ENCODE peak calls at places on chromosomes 6 and 20, in six cellular contexts. H is HFF-Myc; Q is Daoy; G is activated CD4-positive, alpha-beta T cell treated with anti-CD3 and anti-CD28 coated beads, Interleukin-2, amount 50 U/mL, for 1 hour; C is activated B cell treated with CpG ODN at 0.5 μM for 24 hours; S is stimulated activated CD4-positive, alpha-beta T cell treated with anti-CD3 and anti-CD28 coated beads, Interleukin-15, amount 100 ng/mL, for 24 hours. Z is an unnamed sample.

GRCh38 chr6:32075781-32076494 is 33.2 kb downstream of the TNXB start:
- DNase-seq in G (no peak), S (no peak), H (no peak), Q (peak), C (no peak), Z (no peak)

GRCh38 chr6:13866291-13866690 is 51.9 kb upstream of the MCUR1 start:
- DNase-seq in G (no peak), C (no peak), Q (no peak), H (no peak), S (no peak), Z (no peak)

GRCh38 chr6:106511274-106512047 is 117.8 kb downstream of the RTN4IP1 start:
- DNase-seq in C (peak), S (peak), G (peak), H (no peak), Q (peak), Z (peak)

GRCh38 chr20:2602046-2602735 is 50.2 kb upstream of the NOP56 start:
- DNase-seq in C (no peak), G (no peak), Q (no peak), H (no peak), S (no peak), Z (no peak)

GRCh38 chr6:117233146-117233545 is 32.2 kb upstream of the VGLL2 start:
- DNase-seq in S (no peak), C (no peak), Q (no peak), G (no peak), H (no peak), Z (no peak)

GRCh38 chr6:46972521-46972920 is 50.8 kb upstream of the ADGRF5 start:
- DNase-seq in S (no peak), G (no peak), H (no peak), Q (no peak), C (no peak), Z (no peak)

GRCh38 chr6:22025468-22026159 is 271.2 kb downstream of the PRL start:
- DNase-seq in G (no peak), S (no peak), Q (peak), C (no peak), H (peak), Z (peak)

GRCh38 chr20:59721386-59721785 is 117.0 kb downstream of the PHACTR3 start:
- DNase-seq in C (no peak), Q (no peak), G (no peak), S (no peak), H (no peak), Z (no peak)

GRCh38 chr20:31606928-31607639 is 2.0 kb downstream of the ID1 start:
- DNase-seq in H (no peak), S (no peak), C (no peak), Q (peak), G (no peak), Z (peak)

GRCh38 chr6:108699290-108700041 is 138.7 kb downstream of the FOXO3 start:
- DNase-seq in H (no peak), G (no peak), S (no peak), Q (no peak), C (no peak), Z (peak)

GRCh38 chr6:112037783-112038216 is 16.1 kb upstream of the CCN6 start:
- DNase-seq in H (no peak), S (peak), Q (peak), G (no peak), C (no peak), Z (peak)

GRCh38 chr6:113092795-113093194 is 745.7 kb downstream of the RFPL4B start:
- DNase-seq in H (no peak), C (no peak), G (no peak), S (no peak), Q (no peak), Z (no peak)

GRCh38 chr6:137166247-137167098 is 7.0 kb downstream of the IL22RA2 start:
- DNase-seq in Q (no peak), G (no peak), H (no peak), S (no peak), C (no peak), Z (no peak)

GRCh38 chr6:125829433-125829832 is 38.7 kb downstream of the NCOA7 start:
- DNase-seq in Q (no peak), C (no peak), H (no peak), G (no peak), S (no peak), Z (no peak)

GRCh38 chr6:151680846-151681425 is 126.5 kb upstream of the ESR1 start:
- DNase-seq in H (no peak), Q (no peak), G (no peak), C (no peak), S (no peak), Z (no peak)

GRCh38 chr20:53857723-53858236 is 212.6 kb downstream of the BCAS1 start:
- DNase-seq in S (no peak), G (no peak), Q (no peak), C (no peak), H (no peak), Z (no peak)

GRCh38 chr6:14149053-14149746 is 31.6 kb downstream of the CD83 start:
- DNase-seq in G (no peak), S (no peak), Q (no peak), C (no peak), H (no peak), Z (no peak)

GRCh38 chr20:63627129-63627699 is 313 bp upstream of the GMEB2 start:
- DNase-seq in Q (peak), S (peak), G (peak), C (peak), H (peak), Z (peak)

GRCh38 chr6:111096246-111096645 is 8.9 kb downstream of the SLC16A10 start:
- DNase-seq in C (no peak), H (no peak), S (peak), G (peak), Q (peak), Z (no peak)

GRCh38 chr6:946546-946945 is 253.6 kb upstream of the EXOC2 start:
- DNase-seq in Q (no peak), C (no peak), H (peak), S (no peak), G (no peak), Z (no peak)

GRCh38 chr20:36301359-36302119 is 4.6 kb upstream of the DLGAP4 start:
- DNase-seq in H (no peak), S (no peak), Q (no peak), G (no peak), C (no peak), Z (no peak)

GRCh38 chr6:38782616-38783015 is 67.5 kb downstream of the DNAH8 start:
- DNase-seq in H (no peak), C (no peak), Q (no peak), G (no peak), S (no peak), Z (no peak)

GRCh38 chr6:73537677-73538076 is 16.8 kb upstream of the EEF1A1 start:
- DNase-seq in S (no peak), C (no peak), H (no peak), G (no peak), Q (no peak), Z (no peak)

GRCh38 chr6:166008441-166009369 is 158.9 kb downstream of the TBXT start:
- DNase-seq in H (no peak), G (no peak), C (no peak), Q (no peak), S (no peak), Z (peak)

GRCh38 chr6:34324738-34325444 is 67.6 kb downstream of the NUDT3 start:
- DNase-seq in H (no peak), S (no peak), G (no peak), Q (no peak), C (no peak), Z (no peak)

GRCh38 chr6:102798631-102799030 is 1405.1 kb downstream of the GRIK2 start:
- DNase-seq in C (no peak), Q (no peak), G (no peak), H (no peak), S (no peak), Z (peak)

GRCh38 chr6:1145756-1146218 is 166.1 kb upstream of the FOXQ1 start:
- DNase-seq in G (no peak), C (no peak), Q (no peak), S (no peak), H (no peak), Z (no peak)